ENCODE peak calls at places on chromosomes 16 and 17, in four cellular contexts. One of them, this sample, is unnamed.

GRCh38 chr16:56983211-56983751 is 6.1 kb upstream of the NLRC5 start:
- DNase-seq in lower lobe of right lung: no peak
- DNase-seq in fibroblast of lung: no peak
- DNase-seq in neural progenitor cell: no peak
- DNase-seq in this sample: no peak

GRCh38 chr17:18270046-18270850 is 9.8 kb downstream of the MIEF2 start:
- DNase-seq in lower lobe of right lung: no peak
- DNase-seq in fibroblast of lung: no peak
- DNase-seq in neural progenitor cell: no peak
- DNase-seq in this sample: no peak

GRCh38 chr17:56893503-56893902 is 20.3 kb downstream of the TRIM25 start:
- DNase-seq in lower lobe of right lung: no peak
- DNase-seq in fibroblast of lung: no peak
- DNase-seq in neural progenitor cell: no peak
- DNase-seq in this sample: no peak

GRCh38 chr17:48262982-48263586 is 155.5 kb downstream of the SNX11 start:
- DNase-seq in lower lobe of right lung: no peak
- DNase-seq in fibroblast of lung: no peak
- DNase-seq in neural progenitor cell: no peak
- DNase-seq in this sample: peak

GRCh38 chr17:55693244-55694216 is 29.1 kb downstream of the TMEM100 start:
- DNase-seq in lower lobe of right lung: no peak
- DNase-seq in fibroblast of lung: no peak
- DNase-seq in neural progenitor cell: no peak
- DNase-seq in this sample: no peak

GRCh38 chr16:23324727-23325126 is 22.6 kb downstream of the SCNN1B start:
- DNase-seq in lower lobe of right lung: peak
- DNase-seq in fibroblast of lung: no peak
- DNase-seq in neural progenitor cell: no peak
- DNase-seq in this sample: no peak

GRCh38 chr17:48440660-48441059 is 10.6 kb upstream of the SKAP1 start:
- DNase-seq in lower lobe of right lung: no peak
- DNase-seq in fibroblast of lung: no peak
- DNase-seq in neural progenitor cell: no peak
- DNase-seq in this sample: no peak

GRCh38 chr17:82030470-82031302 is 792 bp upstream of the RAC3 start:
- DNase-seq in lower lobe of right lung: peak
- DNase-seq in fibroblast of lung: peak
- DNase-seq in neural progenitor cell: peak
- DNase-seq in this sample: peak

GRCh38 chr17:78828470-78829185 is 12.0 kb downstream of the USP36 start:
- DNase-seq in lower lobe of right lung: no peak
- DNase-seq in fibroblast of lung: peak
- DNase-seq in neural progenitor cell: peak
- DNase-seq in this sample: peak

GRCh38 chr17:46770818-46771600 is 47.5 kb downstream of the WNT3 start:
- DNase-seq in lower lobe of right lung: peak
- DNase-seq in fibroblast of lung: peak
- DNase-seq in neural progenitor cell: peak
- DNase-seq in this sample: peak

GRCh38 chr16:83953796-83954576 is 946 bp downstream of the OSGIN1 start:
- DNase-seq in lower lobe of right lung: no peak
- DNase-seq in fibroblast of lung: peak
- DNase-seq in neural progenitor cell: peak
- DNase-seq in this sample: peak

GRCh38 chr17:77675816-77676799 is 282.4 kb upstream of the TNRC6C start:
- DNase-seq in lower lobe of right lung: no peak
- DNase-seq in fibroblast of lung: peak
- DNase-seq in neural progenitor cell: peak
- DNase-seq in this sample: no peak

GRCh38 chr17:5832886-5833285 is 237.3 kb upstream of the WSCD1 start:
- DNase-seq in lower lobe of right lung: no peak
- DNase-seq in fibroblast of lung: peak
- DNase-seq in neural progenitor cell: peak
- DNase-seq in this sample: peak

GRCh38 chr16:19008245-19008644 is 24.5 kb downstream of the TMC7 start:
- DNase-seq in lower lobe of right lung: no peak
- DNase-seq in fibroblast of lung: peak
- DNase-seq in neural progenitor cell: peak
- DNase-seq in this sample: peak
- H3K27ac ChIP-seq in lower lobe of right lung: no peak
- H3K27ac ChIP-seq in fibroblast of lung: no peak
- H3K27ac ChIP-seq in neural progenitor cell: peak
- H3K27ac ChIP-seq in this sample: peak

GRCh38 chr16:819336-819735 is 18.8 kb upstream of the GNG13 start:
- DNase-seq in lower lobe of right lung: no peak
- DNase-seq in fibroblast of lung: no peak
- DNase-seq in neural progenitor cell: no peak
- DNase-seq in this sample: no peak
- TF ChIP-seq CTCF in lower lobe of right lung: no peak
- TF ChIP-seq CTCF in fibroblast of lung: no peak
- TF ChIP-seq CTCF in neural progenitor cell: no peak
- TF ChIP-seq CTCF in this sample: no peak

GRCh38 chr16:85311741-85312140 is 199.5 kb upstream of the CIBAR2 start:
- DNase-seq in lower lobe of right lung: no peak
- DNase-seq in fibroblast of lung: no peak
- DNase-seq in neural progenitor cell: no peak
- DNase-seq in this sample: no peak
- H3K27ac ChIP-seq in lower lobe of right lung: no peak
- H3K27ac ChIP-seq in fibroblast of lung: no peak
- H3K27ac ChIP-seq in neural progenitor cell: no peak
- H3K27ac ChIP-seq in this sample: no peak

DNA sequence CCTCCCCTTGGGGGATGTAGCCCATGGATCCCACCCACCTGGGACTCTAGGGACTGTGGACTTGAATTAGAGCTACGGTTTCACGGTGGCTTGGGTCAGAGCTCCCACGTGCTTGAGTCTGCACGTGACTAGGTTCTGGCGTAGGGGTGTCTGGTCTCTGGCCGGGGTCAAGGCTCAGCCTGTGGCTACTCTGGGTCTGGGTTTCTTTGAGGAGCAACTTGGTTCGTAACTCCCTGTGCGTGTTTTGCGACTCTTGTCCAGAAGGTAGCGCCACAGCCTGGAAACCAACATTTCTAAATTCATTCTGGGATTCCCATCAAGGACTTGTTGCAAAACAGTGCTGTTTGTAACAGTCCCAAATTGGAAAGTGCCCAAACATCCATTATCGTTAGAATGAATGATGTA is 462 bp upstream of the GGT6 start:
- DNase-seq in lower lobe of right lung: peak
- DNase-seq in fibroblast of lung: no peak
- DNase-seq in neural progenitor cell: peak
- DNase-seq in this sample: no peak
- TF ChIP-seq CTCF in lower lobe of right lung: no peak
- TF ChIP-seq CTCF in fibroblast of lung: peak
- TF ChIP-seq CTCF in neural progenitor cell: peak
- TF ChIP-seq CTCF in this sample: no peak

GRCh38 chr17:2198917-2199316 is 104.7 kb downstream of the SMG6 start:
- DNase-seq in lower lobe of right lung: no peak
- DNase-seq in fibroblast of lung: peak
- DNase-seq in neural progenitor cell: no peak
- DNase-seq in this sample: no peak

GRCh38 chr17:2203818-2204217 is 99.8 kb downstream of the SMG6 start:
- DNase-seq in lower lobe of right lung: no peak
- DNase-seq in fibroblast of lung: no peak
- DNase-seq in neural progenitor cell: no peak
- DNase-seq in this sample: no peak

GRCh38 chr17:2204393-2204792 is 99.2 kb downstream of the SMG6 start:
- DNase-seq in lower lobe of right lung: no peak
- DNase-seq in fibroblast of lung: no peak
- DNase-seq in neural progenitor cell: no peak
- DNase-seq in this sample: no peak

GRCh38 chr17:2202302-2202995 is 101.1 kb downstream of the SMG6 start:
- DNase-seq in lower lobe of right lung: no peak
- DNase-seq in fibroblast of lung: no peak
- DNase-seq in neural progenitor cell: no peak
- DNase-seq in this sample: no peak

DNA sequence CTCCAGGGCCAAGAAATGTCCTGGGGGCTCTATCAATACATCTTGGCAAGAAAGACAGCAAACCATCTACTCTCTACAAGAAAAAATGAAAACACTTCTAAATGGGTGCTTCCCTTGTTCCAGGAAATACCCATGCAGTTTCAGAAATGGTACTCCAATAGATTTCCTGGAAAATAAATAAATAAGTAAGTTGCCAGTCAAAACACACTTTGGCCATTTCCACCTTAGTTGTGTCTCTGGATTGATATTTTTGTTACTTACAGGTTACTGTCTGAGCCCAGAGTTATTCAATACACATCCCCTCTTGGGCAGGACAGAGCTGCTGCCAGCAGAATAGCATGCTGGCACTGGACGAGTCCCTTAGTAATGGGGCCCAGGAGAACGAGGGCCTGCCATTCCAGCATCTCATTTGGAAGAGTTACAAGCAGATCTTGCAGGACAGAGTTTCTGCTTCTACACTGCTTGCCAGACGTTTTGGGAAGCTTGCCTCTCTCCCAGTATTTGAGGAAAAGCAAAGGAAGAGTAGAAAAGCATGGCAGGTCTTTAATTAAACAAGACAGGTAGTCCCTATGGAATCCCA is 100.5 kb downstream of the SMG6 start:
- DNase-seq in lower lobe of right lung: no peak
- DNase-seq in fibroblast of lung: no peak
- DNase-seq in neural progenitor cell: no peak
- DNase-seq in this sample: no peak
- H3K27ac ChIP-seq in lower lobe of right lung: no peak
- H3K27ac ChIP-seq in fibroblast of lung: no peak
- H3K27ac ChIP-seq in neural progenitor cell: no peak
- H3K27ac ChIP-seq in this sample: no peak